ENCODE peak calls at places on chromosomes 7 and 10, in four cellular contexts. One of them, this sample, is unnamed.

GRCh38 chr7:30908681-30909080 is 3.0 kb upstream of the AQP1 start:
- DNase-seq in NCI-H2081: no peak
- DNase-seq in immature natural killer cell: no peak
- DNase-seq in H4: no peak
- DNase-seq in this sample: no peak

GRCh38 chr7:64794171-64794844 is at the start of gene ZNF138:
- DNase-seq in NCI-H2081: peak; percentile 98
- DNase-seq in H4: peak; percentile 98
- DNase-seq in immature natural killer cell: peak; percentile 91
- DNase-seq in this sample: peak; percentile 97

GRCh38 chr7:53518319-53518718 is 482.9 kb downstream of the POM121L12 start:
- DNase-seq in NCI-H2081: no peak
- DNase-seq in immature natural killer cell: no peak
- DNase-seq in H4: no peak
- DNase-seq in this sample: no peak

GRCh38 chr7:140638311-140638791 is 2.3 kb downstream of the DENND2A start:
- DNase-seq in H4: peak; percentile 56
- DNase-seq in immature natural killer cell: no peak
- DNase-seq in NCI-H2081: no peak
- DNase-seq in this sample: no peak

GRCh38 chr7:150420242-150420641 is 30.2 kb upstream of the GIMAP8 start:
- DNase-seq in H4: no peak
- DNase-seq in immature natural killer cell: no peak
- DNase-seq in NCI-H2081: no peak
- DNase-seq in this sample: peak; percentile 2

GRCh38 chr7:141513720-141514119 is 37.5 kb upstream of the AGK start:
- DNase-seq in NCI-H2081: no peak
- DNase-seq in immature natural killer cell: no peak
- DNase-seq in H4: no peak
- DNase-seq in this sample: no peak

GRCh38 chr10:8279598-8279997 is 225.1 kb downstream of the GATA3 start:
- DNase-seq in NCI-H2081: no peak
- DNase-seq in immature natural killer cell: no peak
- DNase-seq in H4: peak; percentile 50
- DNase-seq in this sample: no peak

GRCh38 chr7:123030631-123031030 is 35.1 kb upstream of the TAS2R16 start:
- DNase-seq in NCI-H2081: no peak
- DNase-seq in immature natural killer cell: no peak
- DNase-seq in H4: no peak
- DNase-seq in this sample: no peak

GRCh38 chr10:4532467-4532866 is 293.5 kb upstream of the AKR1E2 start:
- DNase-seq in H4: no peak
- DNase-seq in NCI-H2081: no peak
- DNase-seq in immature natural killer cell: no peak
- DNase-seq in this sample: no peak

GRCh38 chr10:129685271-129685670 is 218.2 kb downstream of the MGMT start:
- DNase-seq in NCI-H2081: no peak
- DNase-seq in immature natural killer cell: no peak
- DNase-seq in H4: no peak
- DNase-seq in this sample: no peak

GRCh38 chr7:97128736-97129135 is 11.2 kb downstream of the SDHAF3 start:
- DNase-seq in NCI-H2081: no peak
- DNase-seq in immature natural killer cell: no peak
- DNase-seq in H4: no peak
- DNase-seq in this sample: no peak

GRCh38 chr10:29658984-29659769 is 24.4 kb upstream of the SVIL start:
- DNase-seq in H4: peak; percentile 96
- DNase-seq in immature natural killer cell: peak; percentile 85
- DNase-seq in NCI-H2081: no peak
- DNase-seq in this sample: no peak

GRCh38 chr10:33257439-33257838 is 77.0 kb downstream of the NRP1 start:
- DNase-seq in H4: no peak
- DNase-seq in immature natural killer cell: no peak
- DNase-seq in NCI-H2081: no peak
- DNase-seq in this sample: no peak

GRCh38 chr7:43954524-43955228 is 28.4 kb downstream of the UBE2D4 start:
- DNase-seq in immature natural killer cell: no peak
- DNase-seq in NCI-H2081: no peak
- DNase-seq in H4: peak; percentile 80
- DNase-seq in this sample: no peak

GRCh38 chr7:69708857-69709256 is 110.6 kb downstream of the AUTS2 start:
- DNase-seq in immature natural killer cell: no peak
- DNase-seq in NCI-H2081: no peak
- DNase-seq in H4: peak; percentile 90
- DNase-seq in this sample: no peak

GRCh38 chr10:53230651-53231050 is 458.1 kb upstream of the MBL2 start:
- DNase-seq in H4: no peak
- DNase-seq in immature natural killer cell: no peak
- DNase-seq in NCI-H2081: no peak
- DNase-seq in this sample: no peak